ENCODE peak calls at places on chromosomes 7 and 10, in five cellular contexts. Y is uterus, L is prostate gland, V is ovary, G is IMR-90. O is an unnamed sample.
A peak's percentile ranks its signal among the peaks of the same experiment; 100 is the strongest.

GRCh38 chr7:11153694-11154093 is 180.0 kb downstream of the PHF14 start:
- DNase-seq in Y (no peak), V (no peak), L (no peak), G (no peak), O (no peak)

GRCh38 chr10:48504141-48504885 is 100.6 kb downstream of the ARHGAP22 start:
- DNase-seq in G (no peak), L (no peak), V (no peak), Y (no peak), O (no peak)

GRCh38 chr7:2431260-2431867 is 28.0 kb downstream of the CHST12 start:
- DNase-seq in L (no peak), G (no peak), Y (no peak), V (no peak), O (no peak)

GRCh38 chr7:81415181-81415580 is 354.7 kb downstream of the HGF start:
- DNase-seq in Y (no peak), L (no peak), G (peak; percentile 58), V (no peak), O (no peak)

GRCh38 chr7:4819450-4820404 is 42.1 kb downstream of the PAPOLB start:
- DNase-seq in L (no peak), G (no peak), Y (no peak), V (no peak), O (no peak)

GRCh38 chr10:61635946-61636345 is 26.8 kb upstream of the CABCOCO1 start:
- DNase-seq in Y (no peak), L (no peak), G (peak; percentile 76), V (no peak), O (no peak)

GRCh38 chr10:23047201-23048050 is 48.0 kb upstream of the MSRB2 start:
- DNase-seq in Y (no peak), L (no peak), V (no peak), G (peak; percentile 4), O (no peak)

GRCh38 chr10:46552526-46553237 is 3.8 kb downstream of the GPRIN2 start:
- DNase-seq in Y (peak; percentile 8), V (no peak), G (no peak), L (peak; percentile 77), O (no peak)

GRCh38 chr10:94299417-94299816 is 63.3 kb downstream of the NOC3L start:
- DNase-seq in Y (no peak), G (peak; percentile 48), V (no peak), L (no peak), O (no peak)

GRCh38 chr10:124063736-124064135 is 29.7 kb downstream of the CHST15 start:
- DNase-seq in V (peak; percentile 72), G (peak; percentile 5), Y (peak; percentile 71), L (peak; percentile 25), O (no peak)

GRCh38 chr10:3096149-3096548 is 28.8 kb downstream of the PFKP start:
- DNase-seq in Y (no peak), L (no peak), G (no peak), V (no peak), O (no peak)

GRCh38 chr7:81410471-81411117 is 359.3 kb downstream of the HGF start:
- DNase-seq in Y (no peak), G (no peak), L (peak; percentile 83), V (no peak), O (no peak)

GRCh38 chr7:8761731-8762130 is 328.3 kb downstream of the NXPH1 start:
- DNase-seq in Y (no peak), L (no peak), V (no peak), G (no peak), O (no peak)

GRCh38 chr7:43584200-43584586 is 1.3 kb downstream of the STK17A start:
- DNase-seq in L (peak; percentile 26), V (peak; percentile 47), Y (peak; percentile 25), G (peak; percentile 71), O (no peak)

GRCh38 chr10:36172054-36172531 is 530.0 kb upstream of the FZD8 start:
- DNase-seq in L (no peak), V (no peak), Y (no peak), G (peak; percentile 71), O (no peak)

GRCh38 chr7:101953248-101953819 is 135.9 kb downstream of the CUX1 start:
- DNase-seq in L (no peak), V (peak; percentile 78), Y (peak; percentile 93), G (peak; percentile 92), O (no peak)

GRCh38 chr10:28560617-28561016 is 27.7 kb downstream of the WAC start:
- DNase-seq in V (no peak), Y (no peak), L (no peak), G (no peak), O (no peak)

GRCh38 chr10:132290631-132291030 is 17.1 kb downstream of the STK32C start:
- DNase-seq in V (no peak), G (no peak), Y (no peak), L (no peak), O (no peak)

GRCh38 chr10:132519382-132520146 is 18.0 kb upstream of the INPP5A start:
- DNase-seq in L (no peak), G (no peak), V (peak; percentile 49), Y (peak; percentile 57), O (no peak)

GRCh38 chr10:11547111-11547625 is 64.3 kb downstream of the USP6NL start:
- DNase-seq in Y (no peak), G (no peak), V (no peak), L (no peak), O (no peak)

GRCh38 chr10:7542189-7542914 is 124.4 kb downstream of the ITIH5 start:
- DNase-seq in V (no peak), G (no peak), L (no peak), Y (no peak), O (no peak)

GRCh38 chr10:58952747-58953466 is 223.5 kb upstream of the PHYHIPL start:
- DNase-seq in Y (peak; percentile 44), G (peak; percentile 42), L (peak; percentile 49), V (peak; percentile 77), O (peak; percentile 43)

GRCh38 chr7:81150951-81151361 is 232.1 kb upstream of the SEMA3C start:
- DNase-seq in Y (no peak), V (no peak), G (peak; percentile 31), L (no peak), O (no peak)

GRCh38 chr7:151046603-151047573 is 1.4 kb upstream of the ASIC3 start:
- DNase-seq in V (no peak), G (peak; percentile 66), L (no peak), Y (peak; percentile 72), O (peak; percentile 44)

GRCh38 chr7:96508371-96508770 is 186.5 kb upstream of the SLC25A13 start:
- DNase-seq in G (no peak), V (no peak), Y (no peak), L (peak; percentile 62), O (no peak)

GRCh38 chr7:137579913-137580640 is 236.5 kb upstream of the PTN start:
- DNase-seq in G (peak; percentile 95), Y (no peak), V (no peak), L (no peak), O (no peak)

GRCh38 chr10:110682348-110682747 is 38.2 kb downstream of the RBM20 start:
- DNase-seq in V (no peak), G (no peak), L (no peak), Y (no peak), O (no peak)

GRCh38 chr7:111045469-111045868 is 45.5 kb upstream of the LRRN3 start:
- DNase-seq in V (peak; percentile 54), Y (no peak), G (peak; percentile 30), L (no peak), O (peak; percentile 66)

GRCh38 chr10:73788864-73789658 is 3.7 kb downstream of the ZSWIM8 start:
- DNase-seq in Y (no peak), G (no peak), L (no peak), V (no peak), O (no peak)

GRCh38 chr10:73791871-73792400 is 6.5 kb downstream of the ZSWIM8 start:
- DNase-seq in L (no peak), Y (no peak), G (no peak), V (no peak), O (no peak)

GRCh38 chr10:73790886-73791625 is 5.7 kb downstream of the ZSWIM8 start:
- DNase-seq in V (no peak), L (no peak), Y (no peak), G (no peak), O (no peak)

GRCh38 chr10:73786512-73786885 is 1.1 kb downstream of the ZSWIM8 start:
- DNase-seq in V (no peak), G (no peak), Y (no peak), L (no peak), O (no peak)

GRCh38 chr10:73789659-73790055 is 4.3 kb downstream of the ZSWIM8 start:
- DNase-seq in L (no peak), Y (no peak), V (no peak), G (no peak), O (no peak)
- TF ChIP-seq POLR2A in L (no peak), Y (no peak), V (no peak), G (no peak), O (no peak)

GRCh38 chr10:75740541-75740940 is 309.1 kb downstream of the LRMDA start:
- DNase-seq in Y (no peak), V (no peak), G (no peak), L (no peak), O (no peak)

GRCh38 chr10:75739454-75740143 is 308.2 kb downstream of the LRMDA start:
- DNase-seq in G (no peak), L (no peak), V (no peak), Y (no peak), O (no peak)

GRCh38 chr10:75733135-75733890 is 301.9 kb downstream of the LRMDA start:
- DNase-seq in V (no peak), G (no peak), L (no peak), Y (no peak), O (no peak)

GRCh38 chr10:75742355-75742754 is 310.9 kb downstream of the LRMDA start:
- DNase-seq in L (no peak), V (no peak), G (no peak), Y (no peak), O (no peak)

GRCh38 chr10:75736889-75737610 is 305.6 kb downstream of the LRMDA start:
- DNase-seq in V (no peak), G (no peak), L (peak; percentile 10), Y (no peak), O (no peak)
- TF ChIP-seq POLR2A in V (no peak), G (no peak), L (no peak), Y (no peak), O (no peak)

GRCh38 chr7:6725003-6725402 is 18.3 kb upstream of the ZNF12 start:
- DNase-seq in V (no peak), Y (no peak), L (no peak), G (no peak), O (no peak)

GRCh38 chr7:6730343-6730633 is 23.5 kb upstream of the ZNF12 start:
- DNase-seq in V (no peak), G (peak; percentile 33), L (no peak), Y (no peak), O (no peak)

GRCh38 chr7:6729492-6730342 is 23.0 kb upstream of the ZNF12 start:
- DNase-seq in Y (peak; percentile 90), L (peak; percentile 86), V (peak; percentile 89), G (peak; percentile 90), O (peak; percentile 94)
- TF ChIP-seq POLR2A in Y (peak; percentile 21), L (peak; percentile 56), V (no peak), G (peak; percentile 70), O (no peak)

DNA sequence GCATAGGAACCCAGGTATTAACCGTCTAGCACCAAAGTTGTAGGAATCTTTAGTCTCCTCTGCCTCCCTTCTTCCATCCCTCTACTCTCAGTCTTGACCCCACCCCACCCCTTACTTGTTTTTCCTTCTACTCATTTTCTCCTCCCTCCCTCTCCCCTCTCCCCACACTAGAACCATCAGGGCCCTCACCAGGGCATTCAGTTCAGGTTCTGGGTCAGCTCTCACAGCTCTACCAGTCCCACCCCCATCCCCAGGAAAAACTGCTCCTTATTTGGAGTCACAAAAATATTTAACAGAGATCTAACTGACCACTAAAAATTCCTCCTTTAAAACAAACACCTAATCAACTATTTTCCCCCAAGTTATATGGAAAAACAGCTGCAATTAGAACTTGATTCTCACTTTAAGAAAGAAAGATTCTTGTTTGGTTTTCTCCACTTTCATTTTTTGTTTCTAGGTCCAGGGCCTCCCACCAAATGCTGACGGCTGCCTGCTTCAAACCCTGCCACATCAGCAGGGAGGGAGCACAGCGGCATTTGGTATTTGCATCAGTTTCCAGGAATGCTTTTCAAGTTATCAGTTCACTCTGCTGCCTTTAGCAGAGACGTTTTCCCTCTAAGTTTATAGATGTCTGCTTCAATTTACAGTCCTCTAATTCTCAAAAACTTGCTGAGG is 2.8 kb upstream of the COL1A2 start:
- DNase-seq in Y (peak; percentile 46), G (peak; percentile 88), V (peak; percentile 42), L (no peak), O (peak; percentile 36)
- TF ChIP-seq POLR2A in Y (peak; percentile 36), G (peak; percentile 60), V (no peak), L (no peak), O (no peak)